ENCODE peak calls at places on chromosomes 1 and 21, in six cellular contexts. C is A549, Z is lower lobe of right lung, V is suprapubic skin, P is Caco-2, E is lung. X is an unnamed sample.

GRCh38 chr1:33321178-33321577 is 280 bp upstream of the A3GALT2 start:
- DNase-seq in C (no peak), Z (peak; percentile 16), V (no peak), P (no peak), E (no peak), X (no peak)

GRCh38 chr21:32415999-32416398 is 3.5 kb downstream of the EVA1C start:
- DNase-seq in C (no peak), Z (no peak), V (no peak), P (no peak), E (no peak), X (no peak)

GRCh38 chr1:162151900-162152829 is 82.7 kb downstream of the NOS1AP start:
- DNase-seq in C (no peak), Z (no peak), V (no peak), P (no peak), E (no peak), X (no peak)

GRCh38 chr1:212488436-212489283 is 55.9 kb downstream of the NENF start:
- DNase-seq in C (peak; percentile 54), Z (no peak), V (peak; percentile 90), P (peak; percentile 80), E (peak; percentile 67), X (no peak)

GRCh38 chr1:210292276-210292851 is 36.3 kb upstream of the HHAT start:
- DNase-seq in C (peak; percentile 59), Z (peak; percentile 87), V (peak; percentile 81), P (peak; percentile 71), E (peak; percentile 79), X (peak; percentile 96)

GRCh38 chr1:37718901-37719571 is 26.7 kb downstream of the CDCA8 start:
- DNase-seq in C (no peak), Z (no peak), V (no peak), P (no peak), E (no peak), X (no peak)

GRCh38 chr1:242454262-242455051 is 70.0 kb downstream of the PLD5 start:
- DNase-seq in C (peak; percentile 63), Z (no peak), V (no peak), P (no peak), E (no peak), X (no peak)

GRCh38 chr1:10835423-10836421 is 39.3 kb upstream of the CASZ1 start:
- DNase-seq in C (no peak), Z (peak; percentile 58), V (no peak), P (peak; percentile 40), E (peak; percentile 59), X (no peak)

GRCh38 chr1:3577711-3578432 is 33.4 kb downstream of the MEGF6 start:
- DNase-seq in C (no peak), Z (no peak), V (no peak), P (no peak), E (no peak), X (no peak)

GRCh38 chr1:20602851-20603450 is 14.1 kb downstream of the CDA start:
- DNase-seq in C (no peak), Z (no peak), V (no peak), P (no peak), E (no peak), X (no peak)

GRCh38 chr21:35239811-35240219 is 190.7 kb upstream of the RUNX1 start:
- DNase-seq in C (no peak), Z (no peak), V (no peak), P (no peak), E (no peak), X (no peak)

GRCh38 chr1:201020647-201021332 is 2.7 kb downstream of the KIF21B start:
- DNase-seq in C (peak; percentile 78), Z (no peak), V (no peak), P (no peak), E (no peak), X (no peak)
- TF ChIP-seq CTCF in C (peak; percentile 18), Z (peak; percentile 17), V (no peak), P (peak; percentile 48), E (no peak), X (peak; percentile 41)

GRCh38 chr1:107788189-107788588 is 176.8 kb downstream of the VAV3 start:
- DNase-seq in C (no peak), Z (no peak), V (no peak), P (no peak), E (no peak), X (no peak)

GRCh38 chr1:107786214-107786842 is 178.7 kb downstream of the VAV3 start:
- DNase-seq in C (no peak), Z (no peak), V (no peak), P (no peak), E (no peak), X (no peak)

GRCh38 chr1:107785506-107786213 is 179.3 kb downstream of the VAV3 start:
- DNase-seq in C (no peak), Z (no peak), V (no peak), P (no peak), E (no peak), X (no peak)

GRCh38 chr1:107789817-107790609 is 175.0 kb downstream of the VAV3 start:
- DNase-seq in C (no peak), Z (no peak), V (no peak), P (no peak), E (no peak), X (no peak)

GRCh38 chr1:107787299-107787698 is 177.7 kb downstream of the VAV3 start:
- DNase-seq in C (no peak), Z (no peak), V (no peak), P (no peak), E (no peak), X (no peak)
- TF ChIP-seq CTCF in C (no peak), Z (peak; percentile 12), V (no peak), P (no peak), E (no peak), X (no peak)

DNA sequence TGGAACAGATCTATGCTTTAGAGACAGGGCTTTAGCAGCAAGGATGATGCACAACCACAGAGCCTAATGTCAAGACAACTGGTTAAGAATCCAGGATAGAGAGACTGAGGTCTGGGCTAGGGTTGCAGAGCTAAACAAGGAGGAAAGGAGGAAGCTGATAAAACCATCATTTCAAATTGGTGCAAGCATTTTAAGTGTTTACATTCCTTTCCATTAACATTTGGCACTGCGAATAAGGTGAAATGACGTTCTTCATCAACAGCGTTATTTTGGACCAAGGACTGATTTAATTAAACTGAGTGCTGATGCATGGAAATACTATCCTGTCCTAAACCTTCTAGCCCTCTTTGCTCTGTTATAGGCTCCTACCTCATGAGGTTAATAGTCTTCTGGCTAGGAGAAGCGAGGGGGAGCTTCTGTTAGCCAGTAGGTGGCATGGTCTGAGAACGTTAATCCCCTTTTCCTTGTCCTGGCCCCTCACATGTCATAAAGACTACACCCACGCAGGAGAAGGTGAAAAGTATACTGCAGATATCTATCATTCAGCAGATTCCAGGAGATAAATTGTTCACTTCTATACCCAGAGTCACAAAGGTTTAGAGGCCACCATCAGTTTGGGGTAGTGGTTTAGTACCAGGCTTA is 7.6 kb upstream of the C1orf21 start:
- DNase-seq in C (no peak), Z (no peak), V (no peak), P (no peak), E (no peak), X (no peak)
- TF ChIP-seq CTCF in C (peak; percentile 21), Z (no peak), V (no peak), P (no peak), E (no peak), X (no peak)

GRCh38 chr1:96886474-96886873 is 164.9 kb downstream of the PTBP2 start:
- DNase-seq in C (no peak), Z (no peak), V (no peak), P (no peak), E (no peak), X (no peak)

GRCh38 chr1:96882096-96882495 is 160.5 kb downstream of the PTBP2 start:
- DNase-seq in C (no peak), Z (no peak), V (no peak), P (no peak), E (no peak), X (no peak)

GRCh38 chr1:96887501-96887900 is 165.9 kb downstream of the PTBP2 start:
- DNase-seq in C (no peak), Z (no peak), V (no peak), P (no peak), E (no peak), X (no peak)
- TF ChIP-seq CTCF in C (no peak), Z (no peak), V (no peak), P (no peak), E (no peak), X (no peak)

GRCh38 chr1:27940297-27940696 is 5.5 kb downstream of the SMPDL3B start:
- DNase-seq in C (peak; percentile 22), Z (peak; percentile 74), V (no peak), P (no peak), E (no peak), X (no peak)
- TF ChIP-seq CTCF in C (peak; percentile 37), Z (peak; percentile 45), V (no peak), P (no peak), E (peak; percentile 23), X (peak; percentile 21)

GRCh38 chr1:154996966-154997701 is 3.7 kb downstream of the LENEP start:
- DNase-seq in C (no peak), Z (no peak), V (peak; percentile 48), P (no peak), E (no peak), X (no peak)
- TF ChIP-seq CTCF in C (no peak), Z (no peak), V (no peak), P (no peak), E (no peak), X (no peak)

GRCh38 chr1:54846301-54846700 is 40.7 kb downstream of the DHCR24 start:
- DNase-seq in C (no peak), Z (no peak), V (no peak), P (no peak), E (no peak), X (peak; percentile 68)

GRCh38 chr1:54846716-54847284 is 40.2 kb downstream of the DHCR24 start:
- DNase-seq in C (no peak), Z (no peak), V (no peak), P (no peak), E (no peak), X (no peak)

GRCh38 chr1:54849219-54850081 is 37.5 kb downstream of the DHCR24 start:
- DNase-seq in C (no peak), Z (no peak), V (peak; percentile 21), P (no peak), E (no peak), X (no peak)

GRCh38 chr1:54850082-54850730 is 36.8 kb downstream of the DHCR24 start:
- DNase-seq in C (no peak), Z (no peak), V (no peak), P (no peak), E (no peak), X (no peak)

GRCh38 chr1:54848134-54848948 is 38.7 kb downstream of the DHCR24 start:
- DNase-seq in C (no peak), Z (no peak), V (peak; percentile 29), P (no peak), E (no peak), X (no peak)
- TF ChIP-seq CTCF in C (no peak), Z (no peak), V (no peak), P (no peak), E (no peak), X (no peak)